ENCODE peak calls at places on chromosomes 4 and X, in seven cellular contexts. B is heart left ventricle, X is sigmoid colon, V is endothelial cell of umbilical vein, S is stomach, W is tibial nerve, G is H1. T is an unnamed sample.

GRCh38 chr4:47914926-47915237 is 499 bp upstream of the NFXL1 start:
- DNase-seq in B (no peak), X (no peak), V (no peak), S (no peak), W (no peak), G (no peak), T (no peak)

GRCh38 chr4:33080262-33080661 is 2360.1 kb downstream of the PCDH7 start:
- DNase-seq in B (peak; percentile 33), X (no peak), V (no peak), S (no peak), W (no peak), G (no peak), T (no peak)

GRCh38 chrX:150361070-150361776 is 1.9 kb upstream of the MAMLD1 start:
- DNase-seq in B (peak; percentile 35), X (no peak), V (no peak), S (no peak), W (no peak), G (peak; percentile 51), T (no peak)

GRCh38 chrX:42106556-42106955 is 183.2 kb upstream of the CASK start:
- DNase-seq in B (no peak), X (no peak), V (no peak), S (no peak), W (no peak), G (no peak), T (no peak)

GRCh38 chr4:151674804-151675290 is 86.0 kb downstream of the GATB start:
- DNase-seq in B (peak; percentile 61), X (peak; percentile 79), V (peak; percentile 54), S (peak; percentile 70), W (no peak), G (peak; percentile 63), T (peak; percentile 64)

GRCh38 chr4:146407669-146408084 is 114.1 kb downstream of the SLC10A7 start:
- DNase-seq in B (no peak), X (no peak), V (peak; percentile 99), S (no peak), W (no peak), G (no peak), T (no peak)

GRCh38 chr4:163755013-163755412 is 260.5 kb downstream of the TMA16 start:
- DNase-seq in B (no peak), X (no peak), V (no peak), S (no peak), W (no peak), G (no peak), T (no peak)

GRCh38 chr4:59945277-59945676 is 1254.8 kb upstream of the ADGRL3 start:
- DNase-seq in B (no peak), X (no peak), V (no peak), S (no peak), W (no peak), G (no peak), T (no peak)

GRCh38 chr4:188053302-188053701 is 56.1 kb downstream of the TRIML2 start:
- DNase-seq in B (no peak), X (no peak), V (no peak), S (no peak), W (no peak), G (no peak), T (no peak)

GRCh38 chr4:48127231-48127881 is 6.7 kb downstream of the TXK start:
- DNase-seq in B (no peak), X (no peak), V (no peak), S (no peak), W (no peak), G (no peak), T (no peak)

GRCh38 chrX:15150578-15150977 is 119.3 kb downstream of the ASB9 start:
- DNase-seq in B (no peak), X (no peak), V (no peak), S (no peak), W (no peak), G (no peak), T (no peak)

GRCh38 chr4:69731261-69731660 is 29.2 kb downstream of the SULT1B1 start:
- DNase-seq in B (no peak), X (no peak), V (peak; percentile 30), S (no peak), W (no peak), G (no peak), T (no peak)

GRCh38 chrX:41336447-41336846 is 2.5 kb downstream of the DDX3X start:
- DNase-seq in B (no peak), X (no peak), V (no peak), S (no peak), W (no peak), G (no peak), T (no peak)

GRCh38 chr4:5996641-5997040 is 21.6 kb downstream of the C4orf50 start:
- DNase-seq in B (no peak), X (peak; percentile 44), V (no peak), S (no peak), W (no peak), G (no peak), T (no peak)

GRCh38 chrX:137566746-137567473 is 983 bp downstream of the ZIC3 start:
- DNase-seq in B (no peak), X (no peak), V (no peak), S (no peak), W (no peak), G (no peak), T (no peak)

GRCh38 chr4:153348006-153348405 is 3.5 kb downstream of the MND1 start:
- DNase-seq in B (no peak), X (no peak), V (no peak), S (no peak), W (no peak), G (no peak), T (no peak)

GRCh38 chrX:2451456-2452316 is 49.1 kb downstream of the DHRSX start:
- DNase-seq in B (no peak), X (no peak), V (no peak), S (no peak), W (no peak), G (peak; percentile 66), T (no peak)

GRCh38 chr4:110618091-110619000 is 4.5 kb downstream of the PITX2 start:
- DNase-seq in B (no peak), X (no peak), V (no peak), S (no peak), W (no peak), G (peak; percentile 74), T (no peak)

GRCh38 chr4:110616162-110617062 is 6.5 kb downstream of the PITX2 start:
- DNase-seq in B (no peak), X (no peak), V (no peak), S (no peak), W (no peak), G (no peak), T (no peak)

GRCh38 chr4:110615366-110616161 is 7.3 kb downstream of the PITX2 start:
- DNase-seq in B (no peak), X (no peak), V (no peak), S (no peak), W (no peak), G (peak; percentile 85), T (no peak)

GRCh38 chr4:110619001-110619350 is 3.9 kb downstream of the PITX2 start:
- DNase-seq in B (no peak), X (no peak), V (no peak), S (no peak), W (no peak), G (no peak), T (no peak)

DNA sequence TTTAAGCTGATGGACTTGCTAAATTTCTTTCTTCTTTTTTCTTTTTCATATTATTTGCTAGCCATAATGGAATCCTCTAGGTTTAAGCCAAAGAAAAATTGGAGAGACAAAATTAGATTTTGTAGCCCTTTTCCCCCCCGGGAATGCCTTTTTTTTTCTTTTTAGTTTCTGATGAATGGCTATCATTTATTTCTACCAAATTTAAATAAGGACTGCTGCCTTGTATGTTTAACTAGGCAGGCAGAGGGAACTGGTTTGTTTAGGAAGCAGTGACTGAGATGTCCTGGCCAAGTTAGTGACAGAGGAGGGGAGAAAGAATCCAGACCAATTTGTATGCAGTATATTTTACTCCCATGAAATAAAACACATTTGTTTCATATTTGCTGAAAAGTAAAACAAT is 5.8 kb downstream of the PITX2 start:
- DNase-seq in B (no peak), X (no peak), V (no peak), S (no peak), W (no peak), G (no peak), T (no peak)
- H3K27me3 ChIP-seq in B (peaks cover 100% of the 10 kb centered on the region), X (peaks cover 100% of the 10 kb centered on the region), V (peaks cover 100% of the 10 kb centered on the region), S (peaks cover 100% of the 10 kb centered on the region), W (peaks cover 100% of the 10 kb centered on the region), G (peaks cover 100% of the 10 kb centered on the region), T (peaks cover 42% of the 10 kb centered on the region)

GRCh38 chrX:39249999-39250398 is 448.7 kb downstream of the MID1IP1 start:
- DNase-seq in B (no peak), X (no peak), V (no peak), S (no peak), W (no peak), G (no peak), T (no peak)
- TF ChIP-seq CTCF in B (no peak), X (no peak), V (no peak), S (no peak), W (no peak), G (no peak), T (no peak)

GRCh38 chr4:103018391-103019318 is 850 bp downstream of the SLC9B1 start:
- DNase-seq in B (no peak), X (peak; percentile 74), V (no peak), S (no peak), W (no peak), G (no peak), T (peak; percentile 40)

GRCh38 chr4:103024996-103025395 is 5.5 kb upstream of the SLC9B1 start:
- DNase-seq in B (no peak), X (no peak), V (no peak), S (no peak), W (no peak), G (no peak), T (no peak)

GRCh38 chr4:103021120-103021519 is 1.6 kb upstream of the SLC9B1 start:
- DNase-seq in B (no peak), X (no peak), V (no peak), S (no peak), W (no peak), G (no peak), T (no peak)

GRCh38 chr4:103019319-103020124 is at the start of gene SLC9B1:
- DNase-seq in B (peak; percentile 96), X (peak; percentile 99), V (peak; percentile 96), S (peak; percentile 98), W (peak; percentile 95), G (peak; percentile 96), T (peak; percentile 98)
- TF ChIP-seq POLR2A in B (no peak), X (peak; percentile 78), V (peak; percentile 79), S (no peak), W (peak; percentile 93), G (peak; percentile 81), T (peak; percentile 69)

GRCh38 chrX:108735680-108736508 is 469 bp downstream of the IRS4 start:
- DNase-seq in B (no peak), X (no peak), V (peak; percentile 7), S (no peak), W (no peak), G (peak; percentile 51), T (no peak)

GRCh38 chrX:108732630-108733321 is 3.6 kb downstream of the IRS4 start:
- DNase-seq in B (peak; percentile 15), X (no peak), V (no peak), S (no peak), W (no peak), G (peak; percentile 48), T (no peak)

GRCh38 chrX:108734426-108734825 is 1.9 kb downstream of the IRS4 start:
- DNase-seq in B (no peak), X (no peak), V (no peak), S (no peak), W (no peak), G (no peak), T (no peak)

GRCh38 chrX:108736509-108737479 is at the start of gene IRS4:
- DNase-seq in B (peak; percentile 22), X (no peak), V (peak; percentile 13), S (no peak), W (no peak), G (peak; percentile 79), T (peak; percentile 33)

GRCh38 chrX:108735087-108735679 is 1.2 kb downstream of the IRS4 start:
- DNase-seq in B (no peak), X (no peak), V (peak; percentile 1), S (no peak), W (no peak), G (peak; percentile 50), T (no peak)
- H3K27me3 ChIP-seq in B (peaks cover 95% of the 10 kb centered on the region), X (peaks cover 73% of the 10 kb centered on the region), V (peaks cover 72% of the 10 kb centered on the region), S (peaks cover 60% of the 10 kb centered on the region), W (peaks cover 91% of the 10 kb centered on the region), G (peaks cover 26% of the 10 kb centered on the region), T (no peaks in the 10 kb centered on the region)

T was measured in uterus.